ENCODE peak calls at places on chromosomes 3 and 15, in six cellular contexts. One of them, this sample, is unnamed.
A peak's percentile ranks its signal among the peaks of the same experiment; 100 is the strongest.

GRCh38 chr15:39756806-39757522 is 25.7 kb downstream of the FSIP1 start:
- DNase-seq in stomach: no peak
- DNase-seq in A549: no peak
- DNase-seq in upper lobe of left lung: no peak
- DNase-seq in H1: no peak
- DNase-seq in HepG2: peak; percentile 43
- DNase-seq in this sample: no peak

GRCh38 chr3:4904801-4905695 is 74.2 kb upstream of the BHLHE40 start:
- DNase-seq in H1: no peak
- DNase-seq in HepG2: no peak
- DNase-seq in upper lobe of left lung: no peak
- DNase-seq in A549: no peak
- DNase-seq in stomach: no peak
- DNase-seq in this sample: no peak

GRCh38 chr15:39896101-39896500 is 24.0 kb downstream of the GPR176 start:
- DNase-seq in stomach: no peak
- DNase-seq in A549: no peak
- DNase-seq in H1: no peak
- DNase-seq in HepG2: no peak
- DNase-seq in upper lobe of left lung: no peak
- DNase-seq in this sample: no peak

GRCh38 chr3:17742837-17743659 is 617 bp upstream of the TBC1D5 start:
- DNase-seq in upper lobe of left lung: no peak
- DNase-seq in H1: no peak
- DNase-seq in stomach: peak; percentile 97
- DNase-seq in HepG2: no peak
- DNase-seq in A549: peak; percentile 92
- DNase-seq in this sample: no peak

GRCh38 chr3:108221403-108221802 is 821 bp downstream of the IFT57 start:
- DNase-seq in stomach: no peak
- DNase-seq in HepG2: no peak
- DNase-seq in A549: no peak
- DNase-seq in H1: no peak
- DNase-seq in upper lobe of left lung: no peak
- DNase-seq in this sample: no peak

GRCh38 chr3:99114565-99115291 is 213.2 kb upstream of the DCBLD2 start:
- DNase-seq in HepG2: peak; percentile 20
- DNase-seq in A549: no peak
- DNase-seq in H1: peak; percentile 41
- DNase-seq in upper lobe of left lung: no peak
- DNase-seq in stomach: no peak
- DNase-seq in this sample: no peak

GRCh38 chr3:146390967-146391366 is 78.4 kb downstream of the PLSCR2 start:
- DNase-seq in upper lobe of left lung: no peak
- DNase-seq in HepG2: no peak
- DNase-seq in H1: no peak
- DNase-seq in A549: no peak
- DNase-seq in stomach: no peak
- DNase-seq in this sample: no peak

GRCh38 chr3:159762238-159762637 is 226.4 kb upstream of the IL12A start:
- DNase-seq in H1: no peak
- DNase-seq in upper lobe of left lung: no peak
- DNase-seq in stomach: no peak
- DNase-seq in A549: peak; percentile 86
- DNase-seq in HepG2: no peak
- DNase-seq in this sample: no peak

GRCh38 chr3:194178128-194178527 is 42.2 kb downstream of the HES1 start:
- DNase-seq in stomach: no peak
- DNase-seq in upper lobe of left lung: no peak
- DNase-seq in H1: no peak
- DNase-seq in HepG2: no peak
- DNase-seq in A549: no peak
- DNase-seq in this sample: no peak

GRCh38 chr3:125618851-125619250 is 23.6 kb upstream of the OSBPL11 start:
- DNase-seq in stomach: no peak
- DNase-seq in A549: no peak
- DNase-seq in H1: no peak
- DNase-seq in HepG2: no peak
- DNase-seq in upper lobe of left lung: no peak
- DNase-seq in this sample: no peak

GRCh38 chr3:31095254-31095653 is 200.8 kb upstream of the GADL1 start:
- DNase-seq in A549: no peak
- DNase-seq in H1: no peak
- DNase-seq in stomach: no peak
- DNase-seq in upper lobe of left lung: no peak
- DNase-seq in HepG2: no peak
- DNase-seq in this sample: no peak

GRCh38 chr15:78868366-78868765 is 4.3 kb upstream of the MORF4L1 start:
- DNase-seq in stomach: no peak
- DNase-seq in HepG2: no peak
- DNase-seq in A549: no peak
- DNase-seq in upper lobe of left lung: no peak
- DNase-seq in H1: no peak
- DNase-seq in this sample: no peak

DNA sequence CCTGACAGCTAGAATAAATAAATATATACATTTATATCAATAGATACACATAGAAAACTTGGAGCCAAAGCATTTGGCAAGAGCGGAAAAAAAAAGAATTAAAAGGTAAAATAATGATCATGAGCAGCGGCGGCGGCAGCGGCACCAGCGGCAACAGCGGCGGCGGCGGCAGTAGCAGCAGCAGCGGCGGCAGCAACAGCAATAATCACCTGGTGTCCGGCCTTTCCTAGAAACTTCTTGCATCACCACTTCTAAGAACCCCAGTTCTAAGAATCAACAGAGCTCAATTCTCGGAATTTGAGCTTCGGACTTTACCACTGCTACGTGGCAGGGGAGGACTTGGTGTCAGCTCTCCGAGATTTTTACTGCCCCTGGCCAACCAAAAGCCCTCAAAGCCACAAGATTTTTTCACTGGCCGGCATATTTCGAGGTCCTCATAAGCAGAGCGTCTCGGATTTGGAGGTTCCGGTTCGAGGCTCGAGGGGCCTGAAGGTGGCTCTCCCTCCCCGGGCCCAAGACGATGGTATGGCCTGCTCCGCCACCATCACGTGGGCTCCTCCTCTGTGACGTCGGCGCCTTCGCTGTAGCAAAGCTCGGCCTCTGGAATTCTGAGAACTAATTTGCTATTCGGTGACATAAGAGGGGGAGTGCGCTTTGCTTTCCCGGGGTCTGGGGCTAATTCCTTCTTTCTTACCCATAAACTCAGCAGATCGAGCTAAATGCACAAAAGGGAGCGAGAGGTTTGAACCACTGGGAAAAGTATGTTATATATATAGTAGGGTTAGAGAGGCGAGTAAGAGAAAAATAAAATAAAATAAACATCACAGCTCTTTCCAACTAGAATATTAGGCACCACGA is at the start of gene BCL6:
- DNase-seq in upper lobe of left lung: peak; percentile 94
- DNase-seq in stomach: peak; percentile 92
- DNase-seq in HepG2: peak; percentile 97
- DNase-seq in A549: peak; percentile 85
- DNase-seq in H1: peak; percentile 83
- DNase-seq in this sample: peak; percentile 94
- TF ChIP-seq EP300 in upper lobe of left lung: peak; percentile 98
- TF ChIP-seq EP300 in stomach: peak; percentile 90
- TF ChIP-seq EP300 in HepG2: peak; percentile 64
- TF ChIP-seq EP300 in A549: peak; percentile 38
- TF ChIP-seq EP300 in H1: no peak
- TF ChIP-seq EP300 in this sample: peak; percentile 99

DNA sequence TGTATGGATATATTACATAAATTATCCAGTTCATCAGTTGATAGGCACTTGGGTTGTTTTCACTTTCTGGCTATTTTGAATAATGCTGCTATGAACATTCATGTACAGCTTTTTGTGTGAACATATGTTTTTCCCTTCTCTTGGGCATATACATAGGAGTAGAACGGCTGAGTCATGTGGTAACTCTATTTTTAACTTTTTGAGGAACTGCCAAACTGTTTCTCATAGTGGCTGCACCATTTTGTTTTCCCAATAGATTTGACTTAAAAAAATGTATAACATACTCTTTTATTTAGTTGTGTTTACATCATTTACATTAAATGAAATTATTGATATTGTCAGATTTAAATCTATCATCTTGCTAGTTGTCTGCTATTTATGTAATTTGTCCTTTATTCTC is 28.8 kb upstream of the RFX7 start:
- DNase-seq in stomach: no peak
- DNase-seq in H1: no peak
- DNase-seq in upper lobe of left lung: no peak
- DNase-seq in A549: no peak
- DNase-seq in HepG2: no peak
- DNase-seq in this sample: no peak
- H3K4me1 ChIP-seq in stomach: no peaks in the 10 kb centered on the region
- H3K4me1 ChIP-seq in H1: no peaks in the 10 kb centered on the region
- H3K4me1 ChIP-seq in upper lobe of left lung: no peaks in the 10 kb centered on the region
- H3K4me1 ChIP-seq in A549: no peaks in the 10 kb centered on the region
- H3K4me1 ChIP-seq in HepG2: no peaks in the 10 kb centered on the region
- H3K4me1 ChIP-seq in this sample: no peaks in the 10 kb centered on the region

DNA sequence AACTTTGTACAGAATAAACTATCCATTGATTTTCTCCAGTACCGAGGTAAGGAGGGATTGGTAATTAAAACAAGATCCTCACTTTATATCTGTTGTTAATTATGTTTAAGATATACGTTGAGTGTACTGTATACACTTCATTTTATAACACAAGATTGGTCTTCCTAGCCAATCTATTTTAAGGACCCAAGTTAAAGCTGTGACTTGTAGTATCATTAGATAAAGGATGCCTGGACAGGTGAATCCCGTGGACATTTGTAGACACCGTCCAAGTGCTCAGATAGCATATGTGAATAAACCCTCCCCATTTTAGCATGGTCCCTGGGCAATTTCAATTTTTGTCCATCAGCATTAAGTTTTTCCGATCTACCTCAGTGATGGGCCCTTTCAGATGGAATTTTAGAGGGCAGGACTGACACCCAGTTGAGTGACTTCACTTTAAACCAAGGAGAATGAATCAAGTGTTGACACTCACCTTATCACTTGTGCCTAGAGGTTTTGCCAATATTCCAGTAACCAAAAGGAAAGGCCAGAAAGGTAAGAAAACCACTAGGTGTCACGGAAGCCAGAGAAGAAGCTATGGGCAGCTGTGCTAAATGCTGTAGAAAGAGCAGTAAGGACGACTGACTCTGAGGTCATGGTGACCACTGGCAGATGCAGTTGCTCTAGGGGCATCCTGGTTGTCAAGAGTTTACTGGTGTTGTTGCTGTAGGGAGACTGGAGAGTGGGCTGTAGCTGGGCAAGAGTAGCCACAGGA is 9.2 kb downstream of the AHSG start:
- DNase-seq in HepG2: no peak
- DNase-seq in stomach: no peak
- DNase-seq in A549: no peak
- DNase-seq in H1: no peak
- DNase-seq in upper lobe of left lung: no peak
- DNase-seq in this sample: no peak
- TF ChIP-seq POLR2A in HepG2: peak; percentile 89
- TF ChIP-seq POLR2A in stomach: no peak
- TF ChIP-seq POLR2A in A549: no peak
- TF ChIP-seq POLR2A in H1: no peak
- TF ChIP-seq POLR2A in upper lobe of left lung: no peak
- TF ChIP-seq POLR2A in this sample: no peak

DNA sequence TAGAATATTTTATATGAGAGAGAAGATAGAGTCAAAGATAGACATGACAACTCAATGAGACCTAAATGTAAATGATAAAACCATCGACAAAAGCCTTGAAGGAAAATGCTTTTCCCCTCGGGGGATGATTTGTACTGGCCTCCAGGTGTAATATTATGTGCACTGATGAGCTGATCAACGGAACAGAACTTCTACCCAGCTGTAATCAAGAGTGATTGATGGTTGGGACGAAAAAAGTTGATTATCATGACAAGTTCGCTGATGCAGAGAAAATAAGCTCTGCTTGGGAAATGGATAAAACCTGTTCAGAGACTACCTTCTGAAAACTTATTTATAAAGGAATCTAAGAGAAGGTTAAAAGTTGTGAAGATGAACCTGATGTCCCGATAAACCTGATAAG is 210.7 kb downstream of the ZNF385D start:
- DNase-seq in H1: no peak
- DNase-seq in A549: no peak
- DNase-seq in upper lobe of left lung: no peak
- DNase-seq in stomach: no peak
- DNase-seq in HepG2: no peak
- DNase-seq in this sample: no peak
- TF ChIP-seq EP300 in H1: no peak
- TF ChIP-seq EP300 in A549: no peak
- TF ChIP-seq EP300 in upper lobe of left lung: no peak
- TF ChIP-seq EP300 in stomach: no peak
- TF ChIP-seq EP300 in HepG2: no peak
- TF ChIP-seq EP300 in this sample: no peak

GRCh38 chr15:85475711-85476110 is 95.3 kb downstream of the AKAP13 start:
- DNase-seq in upper lobe of left lung: no peak
- DNase-seq in H1: no peak
- DNase-seq in A549: no peak
- DNase-seq in HepG2: no peak
- DNase-seq in stomach: no peak
- DNase-seq in this sample: no peak
- H3K4me1 ChIP-seq in upper lobe of left lung: peaks cover 37% of the 10 kb centered on the region
- H3K4me1 ChIP-seq in H1: peaks cover 7% of the 10 kb centered on the region
- H3K4me1 ChIP-seq in A549: peaks cover 64% of the 10 kb centered on the region
- H3K4me1 ChIP-seq in HepG2: peaks cover 23% of the 10 kb centered on the region
- H3K4me1 ChIP-seq in stomach: peaks cover 50% of the 10 kb centered on the region
- H3K4me1 ChIP-seq in this sample: peaks cover 14% of the 10 kb centered on the region

DNA sequence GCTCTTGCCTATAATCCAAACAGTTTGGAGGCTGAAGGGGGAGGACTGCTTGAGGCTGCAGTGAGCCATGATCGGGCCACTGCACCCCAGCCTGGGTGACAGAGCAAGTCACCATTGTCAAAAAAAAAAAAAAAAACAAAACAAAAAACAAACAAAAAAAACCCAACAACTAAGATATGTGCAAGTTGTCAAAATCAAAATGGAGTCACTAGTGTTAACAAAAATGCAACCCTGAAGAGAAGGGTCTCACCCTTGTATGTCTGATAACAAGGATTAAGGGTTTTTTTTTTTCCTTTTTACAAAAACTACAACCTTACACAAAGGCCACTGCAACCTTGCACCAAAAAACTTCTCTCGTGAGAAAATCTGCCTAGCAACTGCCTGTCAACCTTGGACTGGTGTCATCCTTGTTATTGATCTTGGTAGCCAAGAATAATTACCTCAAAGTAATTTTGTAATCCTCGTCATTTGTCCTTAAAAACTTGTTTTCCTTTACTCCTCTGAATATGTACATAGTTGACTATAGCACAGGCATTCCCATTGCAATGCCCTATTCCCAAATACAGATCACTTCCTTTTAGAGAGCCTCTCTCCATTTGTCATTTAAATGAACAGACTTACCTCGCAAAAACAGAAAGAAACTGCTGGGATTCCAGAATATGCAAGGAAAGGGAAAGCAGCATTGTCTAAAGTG is 24.1 kb downstream of the TFRC start:
- DNase-seq in stomach: no peak
- DNase-seq in HepG2: no peak
- DNase-seq in A549: no peak
- DNase-seq in upper lobe of left lung: no peak
- DNase-seq in H1: no peak
- DNase-seq in this sample: no peak
- TF ChIP-seq POLR2A in stomach: no peak
- TF ChIP-seq POLR2A in HepG2: no peak
- TF ChIP-seq POLR2A in A549: no peak
- TF ChIP-seq POLR2A in upper lobe of left lung: no peak
- TF ChIP-seq POLR2A in H1: no peak
- TF ChIP-seq POLR2A in this sample: no peak

GRCh38 chr3:7309707-7310106 is 448.8 kb downstream of the GRM7 start:
- DNase-seq in A549: no peak
- DNase-seq in upper lobe of left lung: no peak
- DNase-seq in HepG2: no peak
- DNase-seq in H1: no peak
- DNase-seq in stomach: no peak
- DNase-seq in this sample: peak; percentile 29
- TF ChIP-seq EP300 in A549: no peak
- TF ChIP-seq EP300 in upper lobe of left lung: no peak
- TF ChIP-seq EP300 in HepG2: no peak
- TF ChIP-seq EP300 in H1: no peak
- TF ChIP-seq EP300 in stomach: peak; percentile 36
- TF ChIP-seq EP300 in this sample: no peak